ENCODE peak calls at places on chromosomes 7 and 10, in nine cellular contexts. D is endothelial cell of umbilical vein; Q is right lobe of liver; V is mammary epithelial cell; X is endodermal cell; H is PC-3; B is right cardiac atrium; F is CD8-positive, alpha-beta memory T cell; Y is naive thymus-derived CD4-positive, alpha-beta T cell. J is an unnamed sample. For H3K9me3, the result is how much of the 10 kb centered on the place peaks cover.

GRCh38 chr7:91185771-91186170 is 78.5 kb upstream of the FZD1 start:
- DNase-seq in D (no peak), Q (no peak), V (no peak), X (no peak), H (no peak), B (no peak), F (no peak), Y (no peak), J (no peak)

GRCh38 chr7:128679920-128680319 is 7.8 kb downstream of the GARIN1A start:
- DNase-seq in D (no peak), Q (no peak), V (no peak), X (no peak), H (no peak), B (no peak), F (no peak), Y (no peak), J (no peak)

GRCh38 chr7:149766215-149766614 is 7.2 kb downstream of the ZNF467 start:
- DNase-seq in D (no peak), Q (no peak), V (no peak), X (peak), H (no peak), B (no peak), F (no peak), Y (no peak), J (no peak)

GRCh38 chr10:23439452-23439919 is 611 bp downstream of the OTUD1 start:
- DNase-seq in D (no peak), Q (no peak), V (no peak), X (peak), H (no peak), B (no peak), F (no peak), Y (no peak), J (no peak)

GRCh38 chr7:1919539-1920265 is 249.6 kb downstream of the ELFN1 start:
- DNase-seq in D (no peak), Q (peak), V (no peak), X (no peak), H (no peak), B (peak), F (no peak), Y (no peak), J (no peak)

GRCh38 chr10:90424730-90425129 is 433.1 kb downstream of the HTR7 start:
- DNase-seq in D (peak), Q (no peak), V (peak), X (no peak), H (peak), B (no peak), F (no peak), Y (no peak), J (no peak)

GRCh38 chr7:322111-322671 is 32.2 kb downstream of the FOXL3 start:
- DNase-seq in D (peak), Q (peak), V (peak), X (peak), H (peak), B (peak), F (peak), Y (peak), J (peak)

GRCh38 chr7:98165827-98166667 is 45.2 kb upstream of the BHLHA15 start:
- DNase-seq in D (peak), Q (peak), V (peak), X (peak), H (peak), B (peak), F (peak), Y (peak), J (peak)

GRCh38 chr10:121698336-121698735 is 100.1 kb upstream of the FGFR2 start:
- DNase-seq in D (no peak), Q (no peak), V (peak), X (no peak), H (no peak), B (no peak), F (no peak), Y (no peak), J (no peak)

GRCh38 chr10:22550732-22551131 is 163.6 kb downstream of the PIP4K2A start:
- DNase-seq in D (peak), Q (peak), V (no peak), X (peak), H (peak), B (peak), F (peak), Y (peak), J (peak)

GRCh38 chr10:6228010-6228511 is 25.3 kb downstream of the PFKFB3 start:
- DNase-seq in D (peak), Q (no peak), V (no peak), X (no peak), H (peak), B (no peak), F (no peak), Y (no peak), J (no peak)

GRCh38 chr10:10007972-10008371 is 1009.7 kb upstream of the CELF2 start:
- DNase-seq in D (no peak), Q (no peak), V (no peak), X (peak), H (no peak), B (no peak), F (no peak), Y (no peak), J (no peak)

GRCh38 chr10:128382225-128382624 is 256.0 kb upstream of the MKI67 start:
- DNase-seq in D (no peak), Q (no peak), V (no peak), X (no peak), H (no peak), B (no peak), F (no peak), Y (no peak), J (no peak)

GRCh38 chr7:94028768-94029167 is 24.6 kb upstream of the BET1 start:
- DNase-seq in D (no peak), Q (no peak), V (peak), X (no peak), H (peak), B (no peak), F (no peak), Y (no peak), J (no peak)

DNA sequence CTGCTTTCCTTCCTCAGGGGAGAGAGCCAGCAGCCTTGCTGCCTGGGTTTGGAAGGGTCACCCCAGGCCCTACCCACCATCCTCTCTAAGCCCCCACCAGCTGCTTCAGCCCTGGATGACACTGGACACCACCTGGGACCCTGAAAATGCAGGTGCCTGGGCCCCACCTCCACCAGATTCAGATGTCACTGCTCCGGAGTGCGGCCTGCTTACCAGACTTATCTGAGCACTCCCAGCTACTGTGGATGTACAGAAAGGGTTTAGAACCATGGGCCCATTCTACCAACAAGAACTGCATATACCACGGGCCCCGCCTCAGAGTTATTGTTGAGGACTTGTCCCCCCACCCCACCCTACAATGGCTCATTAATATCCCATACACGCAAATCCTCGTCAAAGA is 172.3 kb downstream of the PTPRN2 start:
- DNase-seq in D (no peak), Q (no peak), V (no peak), X (peak), H (no peak), B (no peak), F (no peak), Y (no peak), J (no peak)
- H3K9me3 ChIP-seq in D (under half), Q (under half), V (under half), X (half or more), H (under half), B (under half), F (under half), Y (under half), J (under half)

GRCh38 chr10:97842658-97843295 is 6.9 kb upstream of the GOLGA7B start:
- DNase-seq in D (no peak), Q (no peak), V (no peak), X (no peak), H (peak), B (no peak), F (no peak), Y (no peak), J (no peak)
- H3K9me3 ChIP-seq in D (under half), Q (under half), V (under half), X (under half), H (under half), B (under half), F (under half), Y (under half), J (under half)

DNA sequence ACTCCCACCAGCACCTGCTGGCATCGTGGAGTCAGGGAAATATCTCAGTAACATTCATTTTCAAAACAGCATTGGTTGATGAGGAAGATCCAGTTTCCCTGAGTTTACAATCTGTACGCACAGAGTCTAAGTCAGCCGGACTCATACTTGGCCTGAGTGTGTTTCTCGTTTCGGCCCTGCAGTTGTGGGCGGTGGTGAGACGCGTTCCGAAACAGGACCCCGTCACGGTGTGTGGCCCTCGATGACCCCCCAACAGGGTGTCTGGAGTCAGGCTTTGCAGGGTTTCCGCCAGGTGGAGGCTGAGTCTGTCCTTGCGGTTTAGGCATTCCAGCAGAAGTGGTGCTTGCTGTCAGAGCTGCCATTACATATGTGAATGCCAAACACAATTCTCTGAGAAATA is 317.5 kb downstream of the DNAJB6 start:
- DNase-seq in D (no peak), Q (no peak), V (no peak), X (no peak), H (no peak), B (no peak), F (no peak), Y (no peak), J (no peak)
- H3K9me3 ChIP-seq in D (under half), Q (under half), V (under half), X (half or more), H (under half), B (under half), F (under half), Y (under half), J (under half)

DNA sequence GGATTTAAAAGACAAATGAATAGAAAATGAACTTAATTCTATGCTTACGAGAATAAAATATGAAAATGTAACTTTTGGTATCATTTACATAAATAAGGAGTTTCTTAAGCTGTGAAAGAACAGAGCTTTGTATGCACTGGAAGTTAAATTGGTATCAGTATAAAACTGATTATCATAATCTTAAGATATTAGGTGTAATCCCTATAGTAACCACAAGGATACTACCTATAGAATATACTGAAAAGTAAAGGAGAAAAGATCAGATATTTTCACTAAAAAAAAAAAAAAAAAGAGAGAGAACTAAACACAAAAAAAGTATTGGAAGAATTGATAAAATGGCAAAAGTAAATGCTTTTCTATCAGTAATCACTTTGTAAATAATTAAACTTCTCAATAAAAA is 100.1 kb downstream of the TWIST1 start:
- DNase-seq in D (no peak), Q (no peak), V (no peak), X (no peak), H (no peak), B (no peak), F (no peak), Y (no peak), J (no peak)
- H3K9me3 ChIP-seq in D (under half), Q (under half), V (under half), X (under half), H (under half), B (under half), F (under half), Y (under half), J (under half)

J was measured in aorta.